ENCODE peak calls at places on chromosome 15, in five cellular contexts. N is HepG2, T is HCT116, M is K562, I is GM12878. L is an unnamed sample.

GRCh38 chr15:49063402-49064280 is 17.4 kb upstream of the SECISBP2L start:
- DNase-seq in N (no peak), M (no peak), I (no peak), T (no peak), L (no peak)

GRCh38 chr15:45871121-45871855 is 236.5 kb downstream of the SQOR start:
- DNase-seq in M (no peak), T (no peak), N (no peak), I (no peak), L (no peak)

GRCh38 chr15:65072027-65072426 is 4.2 kb upstream of the RASL12 start:
- DNase-seq in N (no peak), I (no peak), M (no peak), T (no peak), L (no peak)

GRCh38 chr15:40594429-40594836 is 384 bp downstream of the KNL1 start:
- DNase-seq in N (peak; percentile 38), T (peak; percentile 26), M (peak; percentile 62), I (peak; percentile 40), L (peak; percentile 80)

GRCh38 chr15:39429898-39430357 is 151.0 kb upstream of the THBS1 start:
- DNase-seq in I (no peak), M (no peak), T (no peak), N (peak; percentile 20), L (no peak)

GRCh38 chr15:72722071-72722696 is 36.2 kb downstream of the BBS4 start:
- DNase-seq in N (peak; percentile 56), I (peak; percentile 34), M (peak; percentile 21), T (peak; percentile 55), L (peak; percentile 54)

GRCh38 chr15:43903864-43904290 is 77.1 kb downstream of the WDR76 start:
- DNase-seq in T (peak; percentile 56), M (peak; percentile 87), I (peak; percentile 7), N (peak; percentile 66), L (peak; percentile 81)

GRCh38 chr15:62426387-62426956 is 261.4 kb upstream of the C2CD4B start:
- DNase-seq in T (no peak), N (peak; percentile 18), I (no peak), M (no peak), L (no peak)

GRCh38 chr15:41080144-41080543 is 35.9 kb downstream of the INO80 start:
- DNase-seq in T (no peak), N (no peak), M (no peak), I (no peak), L (no peak)

GRCh38 chr15:78667578-78668236 is 26.7 kb upstream of the CHRNB4 start:
- DNase-seq in I (no peak), M (no peak), N (peak; percentile 29), T (no peak), L (no peak)

GRCh38 chr15:70802629-70803028 is 39.3 kb upstream of the UACA start:
- DNase-seq in M (no peak), T (no peak), N (no peak), I (no peak), L (no peak)

GRCh38 chr15:39095218-39095879 is 485.5 kb upstream of the THBS1 start:
- DNase-seq in T (no peak), I (no peak), M (no peak), N (no peak), L (no peak)

GRCh38 chr15:78422571-78423340 is 15.3 kb upstream of the IREB2 start:
- DNase-seq in N (peak; percentile 70), I (no peak), M (peak; percentile 70), T (peak; percentile 47), L (peak; percentile 71)

GRCh38 chr15:63476229-63476632 is 28.2 kb upstream of the USP3 start:
- DNase-seq in T (peak; percentile 65), M (no peak), I (no peak), N (peak; percentile 85), L (no peak)

GRCh38 chr15:65550681-65551098 is 20.4 kb downstream of the HACD3 start:
- DNase-seq in I (no peak), T (no peak), M (no peak), N (no peak), L (no peak)

GRCh38 chr15:96321422-96322391 is 8.8 kb upstream of the NR2F2 start:
- DNase-seq in T (no peak), M (no peak), I (no peak), N (no peak), L (no peak)

GRCh38 chr15:31464216-31465082 is 137.8 kb downstream of the KLF13 start:
- DNase-seq in M (no peak), I (no peak), N (no peak), T (no peak), L (no peak)

GRCh38 chr15:84727429-84727828 is 11.5 kb upstream of the SEC11A start:
- DNase-seq in N (no peak), M (no peak), T (no peak), I (no peak), L (no peak)

GRCh38 chr15:76345880-76346665 is 9.5 kb downstream of the ISL2 start:
- DNase-seq in T (no peak), M (no peak), I (no peak), N (peak; percentile 61), L (no peak)

GRCh38 chr15:70376929-70377691 is 279.4 kb upstream of the TLE3 start:
- DNase-seq in T (no peak), I (no peak), N (no peak), M (no peak), L (peak; percentile 76)

GRCh38 chr15:60110909-60111308 is 106.8 kb downstream of the FOXB1 start:
- DNase-seq in T (no peak), I (no peak), N (no peak), M (no peak), L (no peak)

GRCh38 chr15:100109486-100110035 is 232.2 kb downstream of the ADAMTS17 start:
- DNase-seq in N (no peak), M (no peak), I (no peak), T (no peak), L (no peak)

GRCh38 chr15:64596701-64597468 is 136.5 kb downstream of the ZNF609 start:
- DNase-seq in T (no peak), I (no peak), M (no peak), N (no peak), L (no peak)

GRCh38 chr15:41495736-41496599 is 2.3 kb downstream of the ITPKA start:
- DNase-seq in M (peak; percentile 65), N (peak; percentile 83), T (no peak), I (no peak), L (peak; percentile 30)

GRCh38 chr15:92819312-92820232 is 80.6 kb upstream of the CHD2 start:
- DNase-seq in I (no peak), T (no peak), N (no peak), M (no peak), L (peak; percentile 63)

GRCh38 chr15:67210555-67211168 is 43.8 kb downstream of the AAGAB start:
- DNase-seq in I (no peak), M (no peak), T (no peak), N (no peak), L (no peak)

GRCh38 chr15:66043264-66043663 is 174.0 kb downstream of the RAB11A start:
- DNase-seq in T (no peak), I (no peak), M (no peak), N (peak; percentile 65), L (no peak)

GRCh38 chr15:42612367-42612912 is 37.0 kb downstream of the STARD9 start:
- DNase-seq in T (no peak), M (no peak), I (no peak), N (no peak), L (no peak)

GRCh38 chr15:88635343-88635742 is 3.5 kb upstream of the ISG20 start:
- DNase-seq in I (no peak), N (no peak), M (no peak), T (no peak), L (no peak)
- TF ChIP-seq JUND in I (no peak), N (no peak), M (no peak), T (no peak), L (no peak)

DNA sequence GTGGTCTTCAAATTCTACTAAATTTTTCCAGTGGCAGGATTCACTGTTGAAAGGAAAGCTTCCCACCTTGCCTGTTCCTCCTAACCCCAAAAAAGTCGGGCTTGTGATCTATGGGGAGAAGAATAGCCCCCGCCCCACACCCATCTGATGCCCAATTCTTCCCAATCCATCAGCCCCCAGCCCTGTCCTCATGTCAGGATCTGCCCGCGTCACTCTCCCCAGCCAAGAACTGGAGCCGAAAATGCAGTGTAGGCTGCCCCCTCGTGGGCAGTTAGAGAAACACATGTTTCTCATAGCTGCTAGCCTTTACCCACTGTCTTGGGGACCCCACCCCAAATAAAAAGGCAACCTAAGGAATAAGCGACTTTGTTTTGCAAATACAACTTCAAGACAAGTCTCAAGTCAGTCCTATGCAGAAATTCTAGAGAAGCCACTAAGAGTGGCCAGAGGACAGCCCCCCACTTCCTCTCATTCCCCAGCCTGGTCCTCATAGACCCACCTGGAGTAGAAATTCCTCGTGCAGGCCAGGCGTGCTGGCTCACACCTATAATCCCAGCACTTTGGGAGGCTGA is 13.0 kb upstream of the CSK start:
- DNase-seq in M (peak; percentile 75), I (no peak), N (peak; percentile 55), T (peak; percentile 42), L (peak; percentile 84)
- TF ChIP-seq ZBTB33 in M (no peak), I (no peak), N (no peak), T (no peak), L (no peak)

GRCh38 chr15:25347707-25348106 is 91.1 kb downstream of the UBE3A start:
- DNase-seq in T (no peak), N (no peak), M (no peak), I (no peak), L (no peak)

GRCh38 chr15:25346371-25346770 is 92.5 kb downstream of the UBE3A start:
- DNase-seq in T (no peak), M (no peak), N (no peak), I (no peak), L (no peak)

GRCh38 chr15:25342629-25343028 is 96.2 kb downstream of the UBE3A start:
- DNase-seq in M (no peak), N (no peak), I (no peak), T (no peak), L (no peak)

DNA sequence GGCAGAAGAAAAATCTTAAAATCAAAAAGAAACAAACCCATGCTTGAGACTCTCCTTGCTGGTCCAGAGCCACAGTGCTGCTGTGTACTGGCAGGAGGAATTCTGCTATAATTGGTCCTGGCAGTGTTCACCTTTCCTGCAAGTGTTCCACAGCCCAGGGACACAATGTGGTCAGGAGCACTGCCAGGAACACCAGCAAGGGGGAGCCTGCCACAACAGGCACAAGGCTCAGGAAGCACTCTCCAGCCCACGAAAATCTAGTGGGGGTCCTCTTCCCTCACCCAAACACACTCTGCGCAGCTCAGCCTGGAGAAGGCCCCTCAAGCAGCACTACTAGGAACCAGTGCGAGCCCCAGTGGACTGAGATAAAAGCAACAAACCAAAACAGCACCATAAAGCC is 92.9 kb downstream of the UBE3A start:
- DNase-seq in M (no peak), N (peak; percentile 14), I (no peak), T (no peak), L (peak; percentile 19)
- TF ChIP-seq JUND in M (no peak), N (no peak), I (no peak), T (no peak), L (no peak)

DNA sequence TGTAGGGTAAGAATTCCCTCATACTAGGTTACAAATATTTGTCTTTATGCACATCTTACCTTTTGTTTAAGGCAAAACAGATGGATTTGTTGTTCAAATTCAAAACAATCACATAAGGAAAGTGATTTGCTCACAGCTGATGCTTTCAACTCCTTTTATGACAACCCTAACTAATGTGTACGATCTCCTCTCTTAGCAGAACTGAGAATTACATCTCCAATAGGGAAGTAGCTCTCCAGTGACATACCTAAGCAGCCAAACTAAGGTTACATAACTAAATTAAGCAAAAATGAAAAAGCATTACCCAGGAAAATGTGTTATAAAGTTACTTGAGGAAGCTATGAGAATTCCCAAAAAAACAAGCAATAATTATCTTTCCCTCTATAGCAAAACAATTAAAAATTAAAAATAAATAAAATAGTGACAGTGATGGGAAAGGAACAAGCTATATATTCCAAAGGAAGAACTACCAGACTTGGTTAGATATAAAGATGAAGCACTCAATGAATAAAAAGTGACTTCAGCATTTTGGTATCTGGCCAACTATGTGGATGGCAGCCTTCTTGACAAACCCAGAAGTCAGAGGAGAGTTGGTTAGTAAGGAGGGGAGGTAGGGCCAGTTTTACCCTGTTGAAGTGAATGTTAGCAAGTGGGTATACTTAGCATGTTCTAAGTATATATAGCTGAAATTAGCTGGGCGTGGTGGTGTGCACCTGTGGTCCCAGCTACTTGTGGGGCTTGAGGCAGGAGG is 32.4 kb downstream of the PEAK1 start:
- DNase-seq in M (no peak), N (no peak), T (no peak), I (no peak), L (no peak)
- TF ChIP-seq ZBTB33 in M (no peak), N (no peak), T (no peak), I (no peak), L (no peak)

L was measured in SK-N-SH.